ENCODE peak calls at places on chromosomes 5 and 9, in ten cellular contexts. Q, B, P, U, H, N, Y, D, J and O are unnamed samples.

GRCh38 chr9:115923410-115923809 is 230.2 kb upstream of the PAPPA start:
- DNase-seq in Q (no peak), B (no peak), P (no peak), U (peak), H (no peak), N (no peak), Y (no peak), D (no peak), J (no peak), O (no peak)

GRCh38 chr5:150113047-150113744 is 26.8 kb upstream of the CSF1R start:
- DNase-seq in Q (no peak), B (peak), P (peak), U (no peak), H (no peak), N (no peak), Y (no peak), D (peak), J (no peak), O (no peak)

GRCh38 chr5:97986069-97986468 is 787.4 kb upstream of the RGMB start:
- DNase-seq in Q (no peak), B (peak), P (peak), U (no peak), H (no peak), N (peak), Y (peak), D (no peak), J (no peak), O (no peak)

GRCh38 chr5:176737001-176737745 is 73.2 kb upstream of the UNC5A start:
- DNase-seq in Q (no peak), B (peak), P (no peak), U (no peak), H (no peak), N (no peak), Y (no peak), D (peak), J (peak), O (no peak)

GRCh38 chr5:150258126-150258525 is 31.4 kb downstream of the CAMK2A start:
- DNase-seq in Q (peak), B (peak), P (no peak), U (no peak), H (no peak), N (peak), Y (peak), D (no peak), J (no peak), O (no peak)

GRCh38 chr9:95572370-95573151 is 55.8 kb upstream of the PTCH1 start:
- DNase-seq in Q (no peak), B (no peak), P (no peak), U (no peak), H (no peak), N (no peak), Y (no peak), D (no peak), J (peak), O (no peak)

GRCh38 chr5:84383816-84384603 is 670 bp downstream of the EDIL3 start:
- DNase-seq in Q (no peak), B (peak), P (peak), U (peak), H (peak), N (peak), Y (peak), D (peak), J (peak), O (no peak)

GRCh38 chr5:66410056-66410455 is 186.1 kb upstream of the MAST4 start:
- DNase-seq in Q (no peak), B (no peak), P (no peak), U (no peak), H (no peak), N (no peak), Y (no peak), D (no peak), J (no peak), O (no peak)

GRCh38 chr9:129861447-129861827 is 26.2 kb downstream of the USP20 start:
- DNase-seq in Q (no peak), B (no peak), P (no peak), U (no peak), H (no peak), N (no peak), Y (no peak), D (peak), J (no peak), O (no peak)

GRCh38 chr9:105405514-105406131 is 42.2 kb upstream of the FSD1L start:
- DNase-seq in Q (peak), B (no peak), P (peak), U (no peak), H (no peak), N (peak), Y (peak), D (no peak), J (no peak), O (peak)

GRCh38 chr5:124725622-124726258 is 20.7 kb downstream of the ZNF608 start:
- DNase-seq in Q (no peak), B (peak), P (no peak), U (no peak), H (no peak), N (no peak), Y (no peak), D (no peak), J (no peak), O (no peak)

GRCh38 chr9:129656795-129657390 is 8.6 kb upstream of the PRRX2 start:
- DNase-seq in Q (no peak), B (no peak), P (peak), U (peak), H (no peak), N (no peak), Y (peak), D (no peak), J (no peak), O (no peak)

DNA sequence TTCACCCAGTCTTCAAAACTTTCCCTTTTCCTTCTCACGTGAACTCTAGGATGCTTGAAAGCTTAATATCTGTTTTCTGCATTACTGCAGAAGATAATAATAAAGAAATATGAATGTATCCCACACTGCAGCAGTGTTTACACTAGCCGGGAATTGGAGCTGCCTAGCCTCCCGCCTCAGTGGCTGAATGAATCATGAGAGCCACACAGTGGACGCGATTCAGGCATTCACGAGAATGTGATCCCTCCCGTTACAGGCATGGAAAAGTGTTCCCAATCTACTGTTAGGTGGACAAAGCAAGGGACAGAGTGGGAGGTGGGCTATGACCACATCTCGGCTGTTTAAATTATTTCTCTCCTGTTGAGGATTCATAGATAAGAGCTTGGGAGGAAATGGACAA is 69.4 kb upstream of the CTSL start:
- DNase-seq in Q (no peak), B (no peak), P (no peak), U (no peak), H (no peak), N (no peak), Y (peak), D (no peak), J (no peak), O (no peak)
- H3K4me3 ChIP-seq in Q (no peak), B (no peak), P (no peak), U (no peak), H (no peak), N (no peak), Y (no peak), D (no peak), J (no peak), O (no peak)

GRCh38 chr5:15737882-15738677 is 238.1 kb downstream of the FBXL7 start:
- DNase-seq in Q (no peak), B (no peak), P (no peak), U (no peak), H (no peak), N (no peak), Y (peak), D (no peak), J (no peak), O (no peak)
- H3K4me3 ChIP-seq in Q (no peak), B (no peak), P (no peak), U (no peak), H (no peak), N (no peak), Y (no peak), D (no peak), J (no peak), O (no peak)

GRCh38 chr5:173056783-173057061 is 570 bp downstream of the CREBRF start:
- DNase-seq in Q (no peak), B (no peak), P (no peak), U (no peak), H (no peak), N (peak), Y (no peak), D (no peak), J (no peak), O (no peak)

GRCh38 chr5:173055983-173056782 is at the start of gene CREBRF:
- DNase-seq in Q (peak), B (peak), P (peak), U (peak), H (peak), N (peak), Y (peak), D (peak), J (peak), O (peak)

GRCh38 chr5:173055722-173055982 is 500 bp upstream of the CREBRF start:
- DNase-seq in Q (no peak), B (no peak), P (no peak), U (no peak), H (peak), N (peak), Y (no peak), D (no peak), J (no peak), O (no peak)

GRCh38 chr5:173055042-173055721 is 970 bp upstream of the CREBRF start:
- DNase-seq in Q (no peak), B (no peak), P (no peak), U (no peak), H (no peak), N (no peak), Y (no peak), D (no peak), J (no peak), O (no peak)

DNA sequence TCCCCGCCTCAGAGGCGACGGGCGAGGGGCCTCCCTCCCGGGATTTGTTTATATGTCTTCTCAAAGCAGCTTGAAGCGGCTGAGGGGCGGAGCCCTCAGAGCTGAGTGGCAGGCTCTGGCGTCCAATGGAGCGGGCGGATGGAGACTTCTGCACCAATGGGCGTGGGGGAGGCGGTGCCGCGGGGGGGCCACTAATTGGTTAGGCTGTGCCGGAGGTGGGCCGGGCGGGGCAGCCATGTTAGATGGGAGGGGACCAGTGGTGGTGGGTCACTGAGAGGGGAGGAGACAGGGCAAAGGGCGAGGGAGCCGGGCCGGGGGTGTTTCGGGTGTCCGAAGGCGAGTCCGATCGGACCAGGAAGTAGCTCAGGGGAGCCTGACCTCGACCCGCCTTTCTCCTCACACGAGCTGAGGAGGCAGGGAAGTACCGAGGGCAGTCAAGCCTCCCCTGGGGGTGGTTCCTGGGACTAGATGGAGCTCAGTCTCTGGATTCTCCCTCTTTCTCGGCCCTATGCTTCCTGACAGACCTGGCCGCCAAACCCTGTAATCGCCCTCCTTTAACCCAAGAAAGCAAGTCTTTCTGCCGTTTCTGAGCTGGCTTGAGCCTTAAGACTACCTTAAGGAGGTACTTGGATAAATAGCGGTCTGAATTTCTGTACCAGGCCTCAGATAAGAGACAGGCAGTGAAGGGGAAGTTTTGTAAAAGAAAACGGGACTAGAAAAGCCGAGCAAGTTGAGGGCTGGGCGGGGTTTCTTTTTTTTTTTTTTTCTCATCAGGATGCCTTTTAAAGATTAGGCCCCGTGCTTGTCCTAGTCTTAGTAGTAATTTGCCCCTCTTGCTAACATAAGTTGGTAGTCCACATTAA is 1.1 kb downstream of the CREBRF start:
- DNase-seq in Q (peak), B (peak), P (peak), U (peak), H (peak), N (peak), Y (peak), D (peak), J (peak), O (peak)
- H3K4me3 ChIP-seq in Q (peak), B (peak), P (peak), U (peak), H (peak), N (peak), Y (peak), D (peak), J (peak), O (peak)

DNA sequence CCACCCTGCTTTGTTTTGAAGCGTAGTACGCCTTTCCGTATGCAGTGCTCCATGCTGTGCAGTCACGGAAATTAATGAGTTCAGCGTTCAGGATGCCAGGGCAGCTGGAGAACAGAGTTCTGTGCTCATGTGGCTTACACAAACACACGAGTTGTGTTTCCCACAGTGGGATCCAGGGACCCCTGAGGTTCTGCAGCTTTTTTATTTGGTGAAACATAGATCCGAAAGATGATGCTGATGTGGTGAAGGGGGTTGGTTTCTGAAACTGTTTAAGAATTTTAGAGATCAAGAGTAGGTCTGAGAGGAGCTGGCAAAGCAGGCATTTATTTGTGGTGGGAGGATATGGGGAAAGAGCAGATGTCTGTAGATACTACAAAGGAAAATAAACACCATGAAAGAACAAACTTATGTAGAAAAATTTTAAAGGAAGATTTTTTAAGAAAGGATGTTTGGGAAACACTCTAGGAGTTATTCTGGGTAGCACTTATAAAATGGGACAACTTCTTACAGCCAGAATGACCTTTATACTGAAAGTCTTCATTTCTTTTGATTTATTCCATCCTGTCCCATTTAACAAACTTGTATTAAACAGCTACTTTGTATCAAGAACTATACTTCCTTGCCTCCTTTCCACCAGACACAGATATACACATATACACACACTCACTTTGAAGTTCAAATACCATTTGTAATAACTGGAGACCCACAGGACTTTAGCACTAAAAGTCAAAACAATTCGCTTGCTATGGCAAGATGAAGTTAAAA is 52.8 kb downstream of the ITGA1 start:
- DNase-seq in Q (no peak), B (no peak), P (no peak), U (no peak), H (no peak), N (peak), Y (peak), D (peak), J (no peak), O (no peak)
- H3K4me3 ChIP-seq in Q (no peak), B (no peak), P (no peak), U (no peak), H (no peak), N (no peak), Y (no peak), D (peak), J (peak), O (no peak)

GRCh38 chr5:180830253-180831138 is 27.9 kb upstream of the MGAT1 start:
- DNase-seq in Q (peak), B (peak), P (peak), U (peak), H (no peak), N (no peak), Y (peak), D (peak), J (peak), O (peak)

GRCh38 chr5:180831139-180832080 is 28.8 kb upstream of the MGAT1 start:
- DNase-seq in Q (peak), B (peak), P (peak), U (peak), H (peak), N (peak), Y (peak), D (peak), J (peak), O (peak)

GRCh38 chr5:180829711-180830110 is 27.1 kb upstream of the MGAT1 start:
- DNase-seq in Q (no peak), B (no peak), P (no peak), U (no peak), H (no peak), N (no peak), Y (no peak), D (no peak), J (no peak), O (no peak)

DNA sequence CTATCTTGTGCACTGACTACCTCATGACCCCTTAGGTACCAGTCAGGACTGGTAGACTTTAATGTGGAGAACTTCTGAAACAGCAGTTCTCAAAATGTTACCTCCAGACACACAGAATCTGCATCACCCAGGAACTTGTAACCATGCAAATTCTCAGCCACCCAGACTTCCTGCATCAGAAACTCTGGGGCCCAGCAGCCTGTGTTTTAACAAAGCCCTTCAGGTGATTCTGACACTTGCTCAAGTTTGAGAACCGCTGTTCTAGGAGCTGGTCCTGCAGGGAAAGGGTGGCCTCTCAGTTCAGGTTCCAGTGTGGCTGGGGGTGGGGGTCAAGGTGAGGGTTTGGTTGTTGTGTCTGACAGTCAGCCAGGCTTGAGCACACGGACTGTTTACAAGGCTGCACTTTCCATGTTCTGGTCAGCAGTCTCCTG is 28.4 kb downstream of the ZFP62 start:
- DNase-seq in Q (peak), B (no peak), P (no peak), U (no peak), H (no peak), N (no peak), Y (no peak), D (no peak), J (no peak), O (no peak)
- H3K4me3 ChIP-seq in Q (peak), B (no peak), P (no peak), U (peak), H (no peak), N (no peak), Y (no peak), D (peak), J (peak), O (no peak)

DNA sequence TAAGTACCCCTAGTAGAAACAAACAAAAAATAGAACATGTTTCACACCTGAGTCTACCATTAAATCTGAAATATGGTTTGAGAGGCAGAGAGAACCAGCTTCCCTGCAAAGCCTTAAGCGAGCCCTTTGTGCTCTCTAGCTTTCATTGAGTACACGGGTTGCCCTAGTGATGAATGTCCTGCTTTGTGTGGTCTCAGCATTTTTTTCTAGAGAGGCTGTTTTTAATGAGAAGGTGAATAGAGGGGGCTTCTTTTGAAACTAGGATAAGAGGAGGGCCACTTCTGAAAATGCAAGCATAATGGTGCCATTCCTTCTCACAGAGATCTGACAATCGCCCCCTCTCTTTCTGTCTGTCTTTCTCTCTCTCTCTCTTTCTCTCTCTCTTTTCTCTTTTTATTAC is 131.3 kb downstream of the MACIR start:
- DNase-seq in Q (no peak), B (no peak), P (no peak), U (no peak), H (no peak), N (peak), Y (no peak), D (no peak), J (no peak), O (no peak)
- H3K4me3 ChIP-seq in Q (no peak), B (no peak), P (no peak), U (no peak), H (no peak), N (peak), Y (no peak), D (no peak), J (no peak), O (no peak)

GRCh38 chr5:144205141-144205551 is 34.5 kb downstream of the KCTD16 start:
- DNase-seq in Q (no peak), B (peak), P (no peak), U (peak), H (peak), N (peak), Y (peak), D (peak), J (peak), O (peak)
- H3K4me3 ChIP-seq in Q (no peak), B (peak), P (no peak), U (peak), H (peak), N (peak), Y (peak), D (peak), J (peak), O (no peak)

GRCh38 chr9:37373621-37374020 is 48.9 kb upstream of the GRHPR start:
- DNase-seq in Q (no peak), B (no peak), P (no peak), U (no peak), H (no peak), N (peak), Y (no peak), D (no peak), J (no peak), O (no peak)

GRCh38 chr9:37371565-37372464 is 50.7 kb upstream of the GRHPR start:
- DNase-seq in Q (peak), B (no peak), P (no peak), U (no peak), H (no peak), N (no peak), Y (peak), D (no peak), J (no peak), O (no peak)

GRCh38 chr9:37372839-37373238 is 49.7 kb upstream of the GRHPR start:
- DNase-seq in Q (no peak), B (no peak), P (no peak), U (no peak), H (no peak), N (no peak), Y (no peak), D (no peak), J (no peak), O (no peak)

GRCh38 chr9:37377688-37378612 is 44.5 kb upstream of the GRHPR start:
- DNase-seq in Q (peak), B (no peak), P (no peak), U (no peak), H (no peak), N (no peak), Y (no peak), D (no peak), J (no peak), O (no peak)

GRCh38 chr9:37374892-37375291 is 47.6 kb upstream of the GRHPR start:
- DNase-seq in Q (peak), B (no peak), P (no peak), U (no peak), H (no peak), N (no peak), Y (no peak), D (no peak), J (no peak), O (no peak)
- H3K4me3 ChIP-seq in Q (no peak), B (no peak), P (no peak), U (no peak), H (no peak), N (no peak), Y (no peak), D (no peak), J (no peak), O (no peak)

GRCh38 chr5:132465095-132465707 is 25.4 kb downstream of the IRF1 start:
- DNase-seq in Q (no peak), B (no peak), P (no peak), U (no peak), H (no peak), N (no peak), Y (no peak), D (peak), J (peak), O (peak)
- H3K4me3 ChIP-seq in Q (no peak), B (no peak), P (no peak), U (no peak), H (no peak), N (no peak), Y (no peak), D (no peak), J (no peak), O (no peak)